ENCODE peak calls at places on chromosomes 13 and 19, in seven cellular contexts. I is kidney; Q is body of pancreas; E is small intestine; X is H9; Z is cardiac muscle cell; O is CD8-positive, alpha-beta T cell. K is an unnamed sample.

GRCh38 chr19:21765151-21765550 is 2.2 kb downstream of the ZNF100 start:
- DNase-seq in I (no peak), E (no peak), Z (no peak), X (no peak), O (no peak), Q (no peak), K (peak)

GRCh38 chr19:4571305-4571917 is 11.9 kb upstream of the SEMA6B start:
- DNase-seq in Q (no peak), O (no peak), I (peak), E (no peak), Z (no peak), X (no peak), K (no peak)

GRCh38 chr19:2552859-2553258 is 76.9 kb downstream of the GADD45B start:
- DNase-seq in E (peak), Q (no peak), I (peak), Z (no peak), X (no peak), O (peak), K (no peak)

GRCh38 chr19:16371540-16371986 is 46.9 kb downstream of the KLF2 start:
- DNase-seq in Q (no peak), X (no peak), E (peak), O (peak), Z (no peak), I (peak), K (no peak)

GRCh38 chr19:41703602-41704293 is 4.7 kb upstream of the CEACAM5 start:
- DNase-seq in Q (no peak), I (no peak), X (peak), O (no peak), E (no peak), Z (no peak), K (no peak)

GRCh38 chr19:18861917-18862316 is 30.2 kb downstream of the UPF1 start:
- DNase-seq in I (no peak), E (no peak), O (no peak), Q (no peak), Z (no peak), X (no peak), K (no peak)

GRCh38 chr13:21478881-21479808 is 20.0 kb upstream of the ZDHHC20 start:
- DNase-seq in I (no peak), Z (peak), E (peak), Q (peak), O (peak), X (no peak), K (no peak)

GRCh38 chr13:28136916-28137315 is 1.4 kb upstream of the PAN3 start:
- DNase-seq in E (peak), O (no peak), Q (no peak), X (no peak), Z (no peak), I (no peak), K (no peak)

GRCh38 chr19:50361290-50362029 is 4.0 kb downstream of the NAPSA start:
- DNase-seq in E (no peak), X (no peak), I (no peak), Z (no peak), O (no peak), Q (no peak), K (no peak)

GRCh38 chr13:70623260-70623659 is 515.0 kb upstream of the KLHL1 start:
- DNase-seq in Q (no peak), I (no peak), E (no peak), Z (no peak), O (no peak), X (no peak), K (no peak)

GRCh38 chr13:25783076-25783475 is 268.7 kb downstream of the SHISA2 start:
- DNase-seq in X (no peak), Z (no peak), I (no peak), E (no peak), Q (no peak), O (no peak), K (no peak)

GRCh38 chr13:61664821-61665705 is 249.4 kb upstream of the PCDH20 start:
- DNase-seq in I (peak), Z (no peak), E (peak), O (no peak), X (no peak), Q (peak), K (peak)

GRCh38 chr19:31054430-31054829 is 294.8 kb downstream of the TSHZ3 start:
- DNase-seq in Q (no peak), X (peak), I (no peak), E (peak), Z (peak), O (peak), K (peak)

GRCh38 chr13:111384441-111385181 is 64.2 kb downstream of the TEX29 start:
- DNase-seq in Q (no peak), I (no peak), X (peak), Z (no peak), O (no peak), E (no peak), K (no peak)

GRCh38 chr19:36837525-36837901 is 674 bp downstream of the ZNF790 start:
- DNase-seq in Z (no peak), Q (peak), E (no peak), I (no peak), X (no peak), O (no peak), K (no peak)

GRCh38 chr19:8325454-8325853 is 4.2 kb downstream of the RPS28 start:
- DNase-seq in Q (no peak), O (no peak), I (no peak), E (no peak), Z (no peak), X (no peak), K (no peak)
- H3K27ac ChIP-seq in Q (no peak), O (no peak), I (no peak), E (no peak), Z (no peak), X (no peak), K (no peak)

GRCh38 chr19:1277061-1277460 is 1.7 kb downstream of the FAM174C start:
- DNase-seq in O (no peak), E (no peak), Q (no peak), X (no peak), I (no peak), Z (no peak), K (no peak)
- H3K27ac ChIP-seq in O (no peak), E (peak), Q (no peak), X (no peak), I (no peak), Z (no peak), K (no peak)

GRCh38 chr13:30874111-30874510 is 32.0 kb upstream of the MEDAG start:
- DNase-seq in I (no peak), Q (no peak), E (no peak), O (no peak), X (no peak), Z (no peak), K (no peak)
- H3K27ac ChIP-seq in I (no peak), Q (no peak), E (no peak), O (no peak), X (no peak), Z (no peak), K (no peak)

DNA sequence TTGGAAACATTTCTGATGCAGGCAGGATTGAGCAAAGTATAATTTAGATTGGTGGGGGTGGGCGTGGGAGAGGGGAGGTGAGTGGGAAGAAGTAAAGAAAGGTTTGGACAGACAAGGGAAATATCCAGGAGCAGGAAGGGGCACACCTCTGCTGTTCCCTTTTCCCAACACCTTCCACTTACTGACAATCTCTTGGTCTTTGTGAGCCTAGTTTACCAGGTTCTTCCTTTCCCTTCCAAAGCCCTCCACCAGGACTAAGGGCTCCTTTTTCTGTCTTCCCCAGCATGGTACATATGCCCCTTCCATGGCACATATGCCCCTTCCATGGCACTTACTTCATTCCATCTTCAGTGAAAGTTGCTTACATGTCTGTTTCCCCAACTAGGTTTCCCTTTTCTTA is 6.2 kb upstream of the THSD1 start:
- DNase-seq in O (no peak), I (no peak), X (no peak), Z (no peak), E (no peak), Q (no peak), K (no peak)
- H3K27ac ChIP-seq in O (no peak), I (no peak), X (no peak), Z (no peak), E (no peak), Q (no peak), K (peak)

GRCh38 chr13:62875118-62875640 is 1459.5 kb upstream of the PCDH20 start:
- DNase-seq in Z (no peak), I (no peak), O (no peak), E (no peak), Q (no peak), X (no peak), K (no peak)
- H3K27ac ChIP-seq in Z (no peak), I (no peak), O (no peak), E (no peak), Q (no peak), X (no peak), K (no peak)

DNA sequence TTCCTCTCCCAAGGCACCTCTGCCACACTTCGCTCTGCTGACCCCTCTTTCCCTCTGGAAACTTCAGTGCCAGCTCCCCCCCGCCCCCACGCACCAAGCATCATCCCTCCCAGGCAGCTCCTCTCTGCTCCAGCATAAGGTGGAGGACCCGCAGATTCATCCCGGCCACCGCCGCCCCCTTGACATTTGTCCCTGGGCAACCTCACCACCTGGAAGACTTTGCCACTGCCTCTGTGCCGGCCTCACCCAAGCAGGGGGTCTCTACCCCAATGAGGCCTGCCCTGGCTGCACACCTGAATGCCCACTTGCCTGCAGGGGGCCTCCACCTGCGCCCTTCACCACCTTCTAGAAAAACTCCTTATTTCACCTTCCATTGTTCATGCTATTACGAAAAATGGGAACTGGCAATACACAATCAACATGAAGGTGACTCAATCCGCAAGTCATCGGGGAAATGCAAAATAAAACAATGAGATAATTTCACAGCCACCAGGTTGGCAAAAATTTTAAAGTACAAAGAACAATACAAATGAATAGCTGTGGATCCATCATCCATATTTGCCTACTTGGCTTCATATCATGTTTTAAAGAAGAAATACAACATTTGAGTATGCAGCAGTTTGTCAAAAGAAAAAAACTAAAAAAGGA is 21.9 kb downstream of the CCNE1 start:
- DNase-seq in X (no peak), E (no peak), O (no peak), Q (no peak), I (no peak), Z (no peak), K (no peak)
- H3K27ac ChIP-seq in X (no peak), E (no peak), O (no peak), Q (no peak), I (no peak), Z (no peak), K (no peak)

GRCh38 chr13:98208606-98209005 is 31.5 kb upstream of the RNF113B start:
- DNase-seq in I (no peak), E (no peak), Q (no peak), X (no peak), Z (no peak), O (no peak), K (no peak)

GRCh38 chr13:98206946-98207345 is 29.9 kb upstream of the RNF113B start:
- DNase-seq in I (no peak), O (no peak), E (peak), Z (no peak), X (no peak), Q (no peak), K (no peak)

GRCh38 chr13:98203641-98204326 is 26.7 kb upstream of the RNF113B start:
- DNase-seq in X (no peak), O (no peak), E (no peak), Q (no peak), I (no peak), Z (no peak), K (no peak)

GRCh38 chr13:98204546-98204945 is 27.5 kb upstream of the RNF113B start:
- DNase-seq in O (no peak), E (no peak), Q (no peak), X (no peak), Z (no peak), I (no peak), K (no peak)

DNA sequence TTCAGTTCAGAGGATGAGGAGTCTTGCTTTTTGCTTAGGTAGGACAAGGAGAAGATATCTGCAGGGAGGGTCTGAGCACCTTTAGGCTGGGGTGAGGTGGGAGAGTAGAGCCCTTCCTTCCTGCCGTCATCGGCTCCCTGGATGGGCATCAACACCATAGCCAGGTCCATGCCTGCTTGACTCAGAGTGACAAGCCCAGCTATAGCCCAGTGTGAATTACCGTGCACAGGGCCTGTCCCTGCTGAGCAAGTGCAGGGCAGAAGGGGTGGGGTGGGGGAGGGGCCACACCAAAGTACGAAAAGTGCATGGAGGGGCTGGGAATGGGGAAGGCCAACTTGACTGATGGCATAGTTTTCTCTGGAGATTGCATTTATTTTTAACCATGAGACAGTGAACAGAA is 30.3 kb upstream of the RNF113B start:
- DNase-seq in X (no peak), Q (no peak), O (no peak), E (no peak), Z (peak), I (peak), K (no peak)
- H3K27ac ChIP-seq in X (no peak), Q (peak), O (no peak), E (peak), Z (peak), I (peak), K (peak)

GRCh38 chr13:79492918-79493594 is 12.1 kb downstream of the NDFIP2 start:
- DNase-seq in O (no peak), E (no peak), X (no peak), Q (no peak), I (no peak), Z (no peak), K (no peak)

GRCh38 chr13:79490846-79491245 is 9.9 kb downstream of the NDFIP2 start:
- DNase-seq in Q (no peak), I (no peak), E (no peak), Z (no peak), O (no peak), X (no peak), K (no peak)

GRCh38 chr13:79492313-79492798 is 11.4 kb downstream of the NDFIP2 start:
- DNase-seq in Q (no peak), Z (no peak), E (no peak), X (peak), O (no peak), I (no peak), K (no peak)

GRCh38 chr13:79491715-79492114 is 10.8 kb downstream of the NDFIP2 start:
- DNase-seq in O (no peak), X (no peak), E (no peak), I (no peak), Q (no peak), Z (no peak), K (peak)

DNA sequence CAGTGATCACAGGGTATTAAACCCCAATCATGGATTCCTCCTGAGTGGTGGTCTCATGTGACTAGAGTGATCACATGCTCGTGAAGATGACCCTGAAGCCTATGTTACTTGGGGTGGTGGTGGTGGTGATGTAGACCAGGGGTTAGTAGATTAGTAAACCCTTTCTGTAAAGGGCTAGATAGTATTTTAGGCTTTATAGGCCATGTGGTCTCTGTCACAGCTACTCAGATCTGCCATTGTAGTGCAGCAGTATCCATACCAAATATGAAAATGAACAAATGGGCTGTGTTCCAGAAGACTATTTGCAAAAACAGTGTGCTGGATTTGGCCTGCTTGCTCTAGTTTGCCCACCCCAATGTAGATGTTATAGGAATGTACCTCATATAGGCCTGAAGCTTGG is 9.4 kb downstream of the NDFIP2 start:
- DNase-seq in X (no peak), E (no peak), I (no peak), Q (no peak), O (no peak), Z (no peak), K (no peak)
- H3K27ac ChIP-seq in X (no peak), E (no peak), I (no peak), Q (no peak), O (no peak), Z (peak), K (peak)

GRCh38 chr13:92103673-92104296 is 705.4 kb downstream of the GPC5 start:
- DNase-seq in I (no peak), E (no peak), Q (no peak), X (no peak), Z (peak), O (no peak), K (no peak)
- H3K27ac ChIP-seq in I (no peak), E (no peak), Q (no peak), X (no peak), Z (no peak), O (no peak), K (no peak)

DNA sequence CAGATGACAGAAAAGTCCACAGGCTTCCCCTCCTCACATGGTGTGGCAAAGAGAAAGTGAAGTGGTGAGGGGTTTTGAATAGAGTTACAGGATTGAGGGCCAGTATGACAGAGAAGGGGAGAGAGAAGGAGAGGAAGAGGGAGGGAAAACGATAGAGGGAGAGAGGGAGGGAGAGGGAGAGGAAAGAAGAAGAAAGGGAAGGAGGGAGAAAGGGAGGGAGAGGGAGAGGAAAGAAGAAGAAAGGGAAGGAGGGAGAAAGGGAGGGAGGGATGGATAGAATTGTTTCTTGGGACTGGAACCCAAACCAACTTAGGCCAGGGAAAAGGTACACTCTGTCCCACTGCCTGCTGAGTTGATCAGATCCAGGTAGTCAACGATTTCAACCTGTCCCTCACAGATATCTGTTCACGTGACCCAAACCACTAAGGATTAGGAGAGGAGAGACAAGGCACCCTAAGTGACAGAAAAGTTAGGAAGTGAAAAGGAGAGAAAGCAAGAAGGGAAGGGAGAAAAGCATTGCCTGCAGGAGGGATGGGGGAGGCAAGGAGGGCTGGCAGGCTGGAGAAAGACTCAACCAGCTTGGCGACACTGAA is 8.1 kb upstream of the IGFL3 start:
- DNase-seq in O (no peak), Q (no peak), I (no peak), Z (no peak), X (no peak), E (no peak), K (no peak)
- H3K27ac ChIP-seq in O (no peak), Q (peak), I (no peak), Z (peak), X (peak), E (peak), K (peak)